ENCODE peak calls at places on chromosomes 16 and 17, in nine cellular contexts. One of them, this sample, is unnamed.

GRCh38 chr16:7505495-7505894 is 172.8 kb downstream of the RBFOX1 start:
- DNase-seq in stimulated activated CD4-positive, alpha-beta T cell treated with anti-CD3 and anti-CD28 coated beads, Interleukin-1b, Interleukin-23, amount 100 ng/mL, for 24 hours: no peak
- DNase-seq in LoVo: no peak
- DNase-seq in fibroblast of lung: no peak
- DNase-seq in head of caudate nucleus: peak
- DNase-seq in HFFc6: no peak
- DNase-seq in NCI-H1105: no peak
- DNase-seq in thoracic aorta: no peak
- DNase-seq in central memory CD4-positive, alpha-beta T cell: no peak
- DNase-seq in this sample: no peak

GRCh38 chr16:50096791-50097190 is 31.0 kb downstream of the HEATR3 start:
- DNase-seq in thoracic aorta: no peak
- DNase-seq in LoVo: no peak
- DNase-seq in stimulated activated CD4-positive, alpha-beta T cell treated with anti-CD3 and anti-CD28 coated beads, Interleukin-1b, Interleukin-23, amount 100 ng/mL, for 24 hours: no peak
- DNase-seq in head of caudate nucleus: no peak
- DNase-seq in NCI-H1105: no peak
- DNase-seq in HFFc6: peak
- DNase-seq in fibroblast of lung: peak
- DNase-seq in central memory CD4-positive, alpha-beta T cell: no peak
- DNase-seq in this sample: no peak

GRCh38 chr17:39923836-39924690 is 3.3 kb downstream of the ORMDL3 start:
- DNase-seq in central memory CD4-positive, alpha-beta T cell: no peak
- DNase-seq in NCI-H1105: no peak
- DNase-seq in LoVo: no peak
- DNase-seq in stimulated activated CD4-positive, alpha-beta T cell treated with anti-CD3 and anti-CD28 coated beads, Interleukin-1b, Interleukin-23, amount 100 ng/mL, for 24 hours: no peak
- DNase-seq in thoracic aorta: no peak
- DNase-seq in head of caudate nucleus: no peak
- DNase-seq in fibroblast of lung: no peak
- DNase-seq in HFFc6: no peak
- DNase-seq in this sample: no peak

GRCh38 chr16:30011505-30012480 is 966 bp upstream of the DOC2A start:
- DNase-seq in LoVo: no peak
- DNase-seq in head of caudate nucleus: no peak
- DNase-seq in central memory CD4-positive, alpha-beta T cell: no peak
- DNase-seq in fibroblast of lung: no peak
- DNase-seq in NCI-H1105: no peak
- DNase-seq in stimulated activated CD4-positive, alpha-beta T cell treated with anti-CD3 and anti-CD28 coated beads, Interleukin-1b, Interleukin-23, amount 100 ng/mL, for 24 hours: no peak
- DNase-seq in HFFc6: no peak
- DNase-seq in thoracic aorta: no peak
- DNase-seq in this sample: no peak

GRCh38 chr16:83762141-83763024 is 45.4 kb upstream of the HSBP1 start:
- DNase-seq in stimulated activated CD4-positive, alpha-beta T cell treated with anti-CD3 and anti-CD28 coated beads, Interleukin-1b, Interleukin-23, amount 100 ng/mL, for 24 hours: no peak
- DNase-seq in central memory CD4-positive, alpha-beta T cell: no peak
- DNase-seq in LoVo: no peak
- DNase-seq in fibroblast of lung: no peak
- DNase-seq in NCI-H1105: no peak
- DNase-seq in head of caudate nucleus: no peak
- DNase-seq in thoracic aorta: no peak
- DNase-seq in HFFc6: no peak
- DNase-seq in this sample: no peak

GRCh38 chr17:77358801-77359716 is 218.3 kb downstream of the SEC14L1 start:
- DNase-seq in thoracic aorta: no peak
- DNase-seq in LoVo: no peak
- DNase-seq in NCI-H1105: no peak
- DNase-seq in stimulated activated CD4-positive, alpha-beta T cell treated with anti-CD3 and anti-CD28 coated beads, Interleukin-1b, Interleukin-23, amount 100 ng/mL, for 24 hours: no peak
- DNase-seq in fibroblast of lung: peak
- DNase-seq in head of caudate nucleus: peak
- DNase-seq in central memory CD4-positive, alpha-beta T cell: no peak
- DNase-seq in HFFc6: no peak
- DNase-seq in this sample: no peak

GRCh38 chr16:77435240-77435819 is 496 bp upstream of the ADAMTS18 start:
- DNase-seq in NCI-H1105: no peak
- DNase-seq in stimulated activated CD4-positive, alpha-beta T cell treated with anti-CD3 and anti-CD28 coated beads, Interleukin-1b, Interleukin-23, amount 100 ng/mL, for 24 hours: no peak
- DNase-seq in HFFc6: no peak
- DNase-seq in central memory CD4-positive, alpha-beta T cell: no peak
- DNase-seq in LoVo: no peak
- DNase-seq in thoracic aorta: no peak
- DNase-seq in fibroblast of lung: no peak
- DNase-seq in head of caudate nucleus: no peak
- DNase-seq in this sample: no peak

GRCh38 chr16:9123401-9123800 is 32.0 kb downstream of the HAPSTR1 start:
- DNase-seq in HFFc6: no peak
- DNase-seq in stimulated activated CD4-positive, alpha-beta T cell treated with anti-CD3 and anti-CD28 coated beads, Interleukin-1b, Interleukin-23, amount 100 ng/mL, for 24 hours: no peak
- DNase-seq in thoracic aorta: no peak
- DNase-seq in fibroblast of lung: no peak
- DNase-seq in head of caudate nucleus: no peak
- DNase-seq in central memory CD4-positive, alpha-beta T cell: no peak
- DNase-seq in NCI-H1105: no peak
- DNase-seq in LoVo: no peak
- DNase-seq in this sample: no peak

GRCh38 chr17:8012996-8013640 is 10.7 kb downstream of the GUCY2D start:
- DNase-seq in HFFc6: no peak
- DNase-seq in LoVo: no peak
- DNase-seq in fibroblast of lung: no peak
- DNase-seq in stimulated activated CD4-positive, alpha-beta T cell treated with anti-CD3 and anti-CD28 coated beads, Interleukin-1b, Interleukin-23, amount 100 ng/mL, for 24 hours: no peak
- DNase-seq in head of caudate nucleus: no peak
- DNase-seq in NCI-H1105: no peak
- DNase-seq in central memory CD4-positive, alpha-beta T cell: no peak
- DNase-seq in thoracic aorta: no peak
- DNase-seq in this sample: no peak

GRCh38 chr17:9240659-9241370 is 219.5 kb downstream of the NTN1 start:
- DNase-seq in LoVo: no peak
- DNase-seq in stimulated activated CD4-positive, alpha-beta T cell treated with anti-CD3 and anti-CD28 coated beads, Interleukin-1b, Interleukin-23, amount 100 ng/mL, for 24 hours: no peak
- DNase-seq in NCI-H1105: no peak
- DNase-seq in central memory CD4-positive, alpha-beta T cell: no peak
- DNase-seq in head of caudate nucleus: peak
- DNase-seq in thoracic aorta: peak
- DNase-seq in fibroblast of lung: peak
- DNase-seq in HFFc6: no peak
- DNase-seq in this sample: peak

This sample was measured in Caco-2.